ENCODE peak calls at places on chromosomes 7 and 10, in four cellular contexts. Z is K562, M is HepG2, J is GM12878. N is an unnamed sample.

GRCh38 chr7:139532636-139533035 is 9.2 kb downstream of the CLEC2L start:
- DNase-seq in Z (no peak), J (no peak), M (no peak), N (no peak)

GRCh38 chr7:81462672-81463071 is 307.2 kb downstream of the HGF start:
- DNase-seq in Z (no peak), M (no peak), J (no peak), N (no peak)

GRCh38 chr10:26335574-26336093 is 102.5 kb upstream of the APBB1IP start:
- DNase-seq in J (no peak), Z (no peak), M (no peak), N (no peak)

GRCh38 chr7:7201583-7202374 is 19.4 kb downstream of the C1GALT1 start:
- DNase-seq in M (no peak), Z (no peak), J (peak; percentile 48), N (no peak)

GRCh38 chr7:101239951-101240220 is 2.3 kb upstream of the CLDN15 start:
- DNase-seq in Z (no peak), J (no peak), M (no peak), N (no peak)

GRCh38 chr7:45065031-45065995 is 23.5 kb downstream of the NACAD start:
- DNase-seq in J (no peak), M (no peak), Z (no peak), N (no peak)

GRCh38 chr7:111292026-111292430 is 201.1 kb downstream of the LRRN3 start:
- DNase-seq in Z (no peak), J (no peak), M (no peak), N (no peak)

GRCh38 chr7:34313289-34313688 is 344.7 kb upstream of the NPSR1 start:
- DNase-seq in J (no peak), M (no peak), Z (no peak), N (no peak)

GRCh38 chr10:29926649-29927048 is 132.7 kb downstream of the JCAD start:
- DNase-seq in M (no peak), Z (peak; percentile 3), J (no peak), N (no peak)

GRCh38 chr10:31921031-31921430 is 7.6 kb downstream of the ARHGAP12 start:
- DNase-seq in Z (no peak), J (peak; percentile 51), M (no peak), N (no peak)

GRCh38 chr7:6139189-6139996 is 108.2 kb downstream of the ANKRD61 start:
- DNase-seq in J (no peak), Z (no peak), M (no peak), N (no peak)

GRCh38 chr10:122490268-122490667 is 28.9 kb downstream of the HTRA1 start:
- DNase-seq in M (no peak), Z (no peak), J (no peak), N (no peak)

GRCh38 chr10:43679509-43679908 is 30.8 kb upstream of the ZNF32 start:
- DNase-seq in Z (no peak), J (no peak), M (no peak), N (no peak)

GRCh38 chr7:12731214-12731656 is 43.8 kb downstream of the ARL4A start:
- DNase-seq in Z (peak; percentile 87), M (no peak), J (no peak), N (peak; percentile 34)

GRCh38 chr10:60810437-60811182 is 32.3 kb downstream of the CDK1 start:
- DNase-seq in M (peak; percentile 18), J (no peak), Z (no peak), N (no peak)

GRCh38 chr7:44975331-44976039 is 3.3 kb downstream of the MYO1G start:
- DNase-seq in J (no peak), Z (no peak), M (no peak), N (no peak)

GRCh38 chr7:151231964-151232271 is 365 bp upstream of the CHPF2 start:
- DNase-seq in J (no peak), M (no peak), Z (no peak), N (no peak)

GRCh38 chr10:79404231-79404609 is 41.2 kb downstream of the ZCCHC24 start:
- DNase-seq in Z (peak; percentile 54), M (peak; percentile 66), J (no peak), N (no peak)

GRCh38 chr10:84217746-84218145 is 7.6 kb downstream of the LRIT2 start:
- DNase-seq in M (no peak), Z (no peak), J (no peak), N (no peak)

GRCh38 chr10:13503745-13504463 is 24.9 kb downstream of the BEND7 start:
- DNase-seq in M (no peak), Z (peak; percentile 6), J (no peak), N (no peak)

GRCh38 chr10:34446046-34446445 is 369.1 kb downstream of the PARD3 start:
- DNase-seq in J (no peak), Z (no peak), M (no peak), N (no peak)

GRCh38 chr7:8147760-8148463 is 114.1 kb downstream of the ICA1 start:
- DNase-seq in J (no peak), Z (no peak), M (no peak), N (no peak)

GRCh38 chr7:17598846-17599245 is 300.4 kb downstream of the AHR start:
- DNase-seq in M (no peak), J (no peak), Z (no peak), N (no peak)
- TF ChIP-seq ZNF274 in M (no peak), J (no peak), Z (no peak), N (no peak)

GRCh38 chr10:97961979-97962378 is 68.4 kb downstream of the CRTAC1 start:
- DNase-seq in Z (no peak), M (no peak), J (no peak), N (no peak)
- TF ChIP-seq CEBPB in Z (no peak), M (no peak), J (no peak), N (no peak)

GRCh38 chr7:26029911-26030310 is 122.1 kb upstream of the NFE2L3 start:
- DNase-seq in M (no peak), Z (no peak), J (no peak), N (no peak)
- TF ChIP-seq ZNF274 in M (no peak), Z (no peak), J (no peak), N (no peak)

DNA sequence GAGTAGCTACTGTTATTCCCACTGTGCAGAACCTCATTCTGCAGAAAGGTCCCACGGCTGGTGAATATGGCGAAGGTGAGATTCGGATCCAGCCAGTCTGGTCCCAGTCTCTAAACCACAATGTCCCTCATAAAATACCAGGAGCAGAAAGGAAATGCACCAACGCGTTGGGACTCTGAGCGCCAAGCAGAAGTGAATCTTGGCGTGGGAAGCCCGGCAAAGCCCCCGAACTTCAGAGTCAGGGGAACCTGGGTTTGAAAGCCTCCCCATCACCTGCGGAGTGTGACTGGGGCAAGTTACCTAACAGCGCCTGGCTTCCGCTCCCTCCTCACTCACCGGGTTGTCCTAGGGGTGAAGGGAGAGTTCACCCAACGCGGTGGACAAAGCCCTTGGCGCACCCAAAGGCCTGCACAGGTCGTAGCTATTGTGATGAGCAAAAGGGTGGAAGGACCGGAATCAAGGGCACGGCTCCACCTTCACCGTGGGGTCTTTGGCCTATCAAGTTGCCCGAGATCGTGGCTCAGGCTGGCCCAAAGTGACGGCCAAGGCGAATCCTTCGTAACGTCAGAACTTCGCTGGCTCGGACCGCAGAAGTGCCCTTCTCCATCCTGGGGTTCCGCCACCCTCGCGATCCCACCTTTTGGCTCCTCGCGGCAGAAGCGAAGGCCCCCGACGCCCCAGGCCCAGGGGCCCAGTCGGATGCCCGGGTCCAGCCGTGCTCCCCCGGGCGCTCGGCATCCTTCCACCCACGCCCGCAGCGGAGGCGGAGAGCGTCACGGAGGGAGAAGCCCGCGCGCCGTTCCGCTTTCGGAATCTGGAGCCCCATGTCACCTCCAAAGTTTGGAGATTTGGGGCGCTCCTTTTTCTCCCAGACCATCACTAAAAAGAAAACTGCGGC is 811 bp downstream of the RGS10 start:
- DNase-seq in M (no peak), Z (peak; percentile 37), J (no peak), N (no peak)
- TF ChIP-seq CEBPB in M (no peak), Z (no peak), J (no peak), N (no peak)

GRCh38 chr10:1295756-1296480 is 239.7 kb downstream of the WDR37 start:
- DNase-seq in J (no peak), Z (no peak), M (no peak), N (no peak)

GRCh38 chr10:1293147-1293546 is 237.0 kb downstream of the WDR37 start:
- DNase-seq in M (no peak), Z (no peak), J (no peak), N (no peak)

GRCh38 chr10:1293636-1294440 is 237.7 kb downstream of the WDR37 start:
- DNase-seq in Z (no peak), M (no peak), J (no peak), N (no peak)

GRCh38 chr10:1292611-1293021 is 236.4 kb downstream of the WDR37 start:
- DNase-seq in M (no peak), J (no peak), Z (no peak), N (no peak)

DNA sequence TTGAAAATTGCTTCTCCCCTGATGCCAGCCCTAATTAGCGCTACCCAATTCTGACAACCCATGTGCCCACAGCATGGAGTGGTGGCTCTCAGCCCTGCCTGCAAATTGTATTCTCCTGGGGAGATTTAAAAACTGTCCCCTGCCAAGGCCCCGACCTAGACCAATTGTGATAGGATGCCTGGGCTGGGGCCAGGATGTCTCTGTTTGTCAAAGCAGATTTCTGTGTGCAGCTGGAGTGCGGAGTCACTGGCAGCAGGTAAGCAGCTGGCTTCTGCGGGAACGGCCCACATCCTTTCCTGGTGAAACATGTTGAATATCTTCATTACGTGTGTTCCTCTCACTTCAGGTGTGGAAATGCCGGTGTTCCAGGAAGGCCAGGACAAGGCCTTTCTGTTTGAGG is 238.6 kb downstream of the WDR37 start:
- DNase-seq in Z (no peak), M (no peak), J (no peak), N (no peak)
- TF ChIP-seq ZNF274 in Z (no peak), M (no peak), J (no peak), N (no peak)

DNA sequence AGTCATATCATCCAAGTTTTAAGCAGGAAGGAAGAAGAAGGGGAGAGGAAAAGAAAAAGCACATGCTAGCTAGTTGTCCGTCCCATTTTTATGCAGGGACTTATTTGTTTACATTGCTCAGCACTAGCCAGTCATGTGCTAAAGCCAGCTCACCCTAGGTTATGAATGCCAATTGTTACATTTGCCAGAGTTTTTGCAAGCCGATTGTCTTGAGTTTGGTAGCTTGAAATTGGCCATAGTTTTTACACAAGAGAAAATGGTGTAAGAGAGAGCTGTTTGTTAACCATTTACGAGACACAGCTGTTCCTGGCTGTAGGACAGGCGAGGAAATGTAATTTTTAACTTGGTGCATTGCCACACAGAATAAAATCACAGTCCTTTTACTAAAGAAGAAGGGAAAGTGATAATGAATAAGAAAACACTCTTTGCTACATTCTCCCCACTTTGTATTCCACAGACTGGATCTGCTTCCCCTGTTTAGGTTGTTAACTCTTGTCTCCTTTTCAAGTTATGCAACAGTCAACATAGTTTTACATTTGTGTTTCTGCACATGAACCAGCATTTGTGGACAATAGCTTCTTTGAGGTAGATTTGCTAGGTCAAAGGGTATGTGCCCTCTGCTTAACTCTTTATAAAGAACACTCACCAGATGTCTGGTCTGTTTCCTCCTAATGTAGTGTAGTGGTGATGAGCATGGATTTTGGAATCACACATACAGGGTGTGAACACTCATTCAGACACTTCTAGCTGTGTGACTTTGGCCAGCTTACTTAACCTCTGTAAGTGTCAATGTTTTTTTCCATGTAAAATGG is 357.2 kb downstream of the LRMDA start:
- DNase-seq in J (no peak), Z (no peak), M (peak; percentile 94), N (no peak)
- TF ChIP-seq CEBPB in J (no peak), Z (no peak), M (peak; percentile 78), N (no peak)

DNA sequence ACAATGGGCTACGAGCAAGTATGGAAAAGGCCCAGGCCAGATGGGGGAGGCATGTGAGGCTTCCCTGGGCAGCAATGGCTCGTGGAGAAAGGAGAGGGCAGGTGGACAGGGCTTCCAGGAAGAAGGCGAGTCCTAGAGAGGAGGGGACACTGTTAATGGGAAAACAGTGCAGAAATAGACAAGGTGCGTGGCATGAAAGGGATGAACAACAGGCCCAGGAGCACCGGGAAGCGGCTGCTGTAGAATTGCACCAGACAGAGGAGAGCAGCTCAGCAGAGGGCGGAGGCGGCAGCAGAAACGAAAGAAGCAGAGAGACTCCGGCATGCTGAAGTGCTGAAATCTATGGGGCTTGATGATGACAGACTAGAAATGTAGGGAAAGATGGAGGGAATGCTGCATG is 102.1 kb downstream of the PIP4K2A start:
- DNase-seq in Z (no peak), M (no peak), J (no peak), N (no peak)
- TF ChIP-seq ZNF274 in Z (no peak), M (no peak), J (no peak), N (no peak)